ENCODE peak calls at places on chromosomes 5 and 9, in nine cellular contexts. F is omental fat pad; K is A549; Q is activated T-helper 1 cell treated with anti-CD3 and anti-CD28 coated beads, Interleukin-2, amount 50 U/mL, for 16 hours; A is heart left ventricle; Y is left cardiac atrium; R is stimulated activated CD4-positive, alpha-beta T cell treated with anti-CD3 and anti-CD28 coated beads, Interleukin-2, amount 100 ng/mL, for 48 hours; G is fibroblast of the conjunctiva; X is activated CD4-positive, alpha-beta T cell treated with anti-CD3 and anti-CD28 coated beads, Interleukin-2, amount 10 ng/mL, durations not matched to agents 7 days and 5 days. E is an unnamed sample.

GRCh38 chr5:172002310-172002709 is 4.1 kb downstream of the FBXW11 start:
- DNase-seq in F (no peak), X (no peak), Y (no peak), A (no peak), Q (no peak), G (no peak), K (peak; percentile 36), R (no peak), E (peak; percentile 42)

GRCh38 chr5:36689225-36689624 is 82.8 kb downstream of the SLC1A3 start:
- DNase-seq in R (no peak), Q (no peak), F (no peak), X (no peak), A (no peak), Y (no peak), G (no peak), K (no peak), E (no peak)

GRCh38 chr9:127589955-127590370 is 22.1 kb upstream of the STXBP1 start:
- DNase-seq in X (peak; percentile 43), Q (no peak), R (no peak), Y (peak; percentile 73), G (peak; percentile 66), K (peak; percentile 78), A (peak; percentile 58), F (no peak), E (peak; percentile 90)

GRCh38 chr5:140546851-140547507 is 483 bp upstream of the EIF4EBP3 start:
- DNase-seq in F (no peak), K (no peak), X (no peak), G (no peak), R (no peak), A (no peak), Q (no peak), Y (no peak), E (no peak)

GRCh38 chr9:98929096-98929495 is 14.6 kb upstream of the COL15A1 start:
- DNase-seq in X (no peak), K (no peak), G (peak; percentile 36), R (no peak), Q (no peak), Y (no peak), F (no peak), A (no peak), E (no peak)

GRCh38 chr5:141647242-141647641 is 4.0 kb downstream of the FCHSD1 start:
- DNase-seq in A (no peak), X (no peak), F (no peak), R (no peak), Y (no peak), K (no peak), Q (no peak), G (no peak), E (no peak)

GRCh38 chr5:133147411-133147810 is 95.6 kb downstream of the HSPA4 start:
- DNase-seq in R (no peak), K (no peak), G (no peak), F (no peak), A (no peak), X (no peak), Q (no peak), Y (no peak), E (no peak)

GRCh38 chr5:91417219-91417618 is 34.1 kb upstream of the ARRDC3 start:
- DNase-seq in K (no peak), R (no peak), Y (no peak), G (peak; percentile 26), Q (no peak), X (no peak), A (no peak), F (no peak), E (no peak)

GRCh38 chr5:145752534-145752933 is 82.6 kb downstream of the PRELID2 start:
- DNase-seq in G (no peak), Y (no peak), X (no peak), Q (no peak), F (no peak), A (no peak), K (no peak), R (no peak), E (no peak)

GRCh38 chr5:36279054-36279698 is 22.5 kb downstream of the RANBP3L start:
- DNase-seq in K (no peak), F (no peak), Q (no peak), X (no peak), A (no peak), Y (no peak), G (no peak), R (no peak), E (no peak)

GRCh38 chr5:122076023-122076422 is 2.0 kb downstream of the LOX start:
- DNase-seq in Y (no peak), K (no peak), Q (no peak), F (no peak), R (no peak), A (no peak), G (no peak), X (no peak), E (no peak)

GRCh38 chr9:88998911-88999310 is 7.6 kb downstream of the S1PR3 start:
- DNase-seq in X (no peak), Y (peak; percentile 85), F (no peak), K (no peak), R (no peak), A (peak; percentile 83), G (no peak), Q (no peak), E (no peak)

GRCh38 chr5:62256161-62257017 is 49.6 kb upstream of the KIF2A start:
- DNase-seq in Q (no peak), Y (no peak), A (no peak), F (no peak), K (no peak), G (no peak), R (no peak), X (peak; percentile 43), E (peak; percentile 16)

GRCh38 chr9:13629067-13629466 is 349.6 kb upstream of the MPDZ start:
- DNase-seq in R (no peak), A (no peak), Y (no peak), F (no peak), G (no peak), Q (no peak), X (no peak), K (no peak), E (no peak)

GRCh38 chr5:153425914-153426313 is 64.6 kb upstream of the GRIA1 start:
- DNase-seq in A (no peak), K (no peak), Q (no peak), F (no peak), G (no peak), Y (no peak), X (peak; percentile 6), R (no peak), E (no peak)

GRCh38 chr9:83125671-83126070 is 62.7 kb upstream of the RASEF start:
- DNase-seq in R (no peak), G (no peak), K (no peak), Y (no peak), X (no peak), F (no peak), Q (no peak), A (no peak), E (no peak)

GRCh38 chr5:119393746-119394145 is 37.9 kb downstream of the TNFAIP8 start:
- DNase-seq in X (no peak), F (no peak), K (no peak), Q (no peak), Y (no peak), R (no peak), A (no peak), G (no peak), E (no peak)

GRCh38 chr9:131915181-131915580 is 164.5 kb downstream of the MED27 start:
- DNase-seq in Y (no peak), G (peak; percentile 3), K (no peak), F (no peak), R (no peak), Q (no peak), X (no peak), A (no peak), E (no peak)

GRCh38 chr9:134419684-134420076 is 93.4 kb downstream of the RXRA start:
- DNase-seq in F (no peak), A (no peak), Q (no peak), R (no peak), Y (no peak), G (no peak), K (peak; percentile 78), X (no peak), E (no peak)

GRCh38 chr5:113526421-113526820 is 12.9 kb downstream of the YTHDC2 start:
- DNase-seq in K (no peak), A (no peak), X (no peak), Y (no peak), R (no peak), Q (no peak), G (no peak), F (no peak), E (no peak)

GRCh38 chr9:99253772-99254431 is 31.8 kb downstream of the SEC61B start:
- DNase-seq in G (no peak), R (peak; percentile 78), Q (peak; percentile 58), X (peak; percentile 73), F (no peak), Y (no peak), A (no peak), K (no peak), E (no peak)

GRCh38 chr5:36414869-36415282 is 113.2 kb upstream of the RANBP3L start:
- DNase-seq in A (no peak), R (no peak), F (no peak), G (peak; percentile 33), Q (no peak), Y (no peak), X (peak; percentile 16), K (no peak), E (peak; percentile 54)

GRCh38 chr5:154783774-154784460 is 28.7 kb downstream of the LARP1 start:
- DNase-seq in K (no peak), Y (peak; percentile 55), F (no peak), G (no peak), R (no peak), X (no peak), Q (no peak), A (peak; percentile 54), E (no peak)

E was measured in HT-29.